ENCODE peak calls at places on chromosomes 4 and X, in nine cellular contexts. P is astrocyte of the cerebellum; X is GM10248; N is mesenchymal stem cell; W is tibial artery; U is suprapubic skin; Q is MCF 10A; V is activated T-cell treated with anti-CD3 and anti-CD28 coated beads, Interleukin-2, amount 50 U/mL, for 48 hours; H is ACHN. C is an unnamed sample.

GRCh38 chrX:116607766-116608165 is 145.0 kb upstream of the CT83 start:
- DNase-seq in W (no peak), N (no peak), V (no peak), P (no peak), H (no peak), X (no peak), U (no peak), Q (no peak), C (no peak)

GRCh38 chr4:124386163-124386562 is 326.4 kb downstream of the ANKRD50 start:
- DNase-seq in W (no peak), P (no peak), U (no peak), Q (no peak), X (no peak), H (no peak), N (peak; percentile 54), V (no peak), C (no peak)

GRCh38 chr4:104531390-104531789 is 36.7 kb upstream of the CXXC4 start:
- DNase-seq in V (no peak), P (no peak), H (no peak), Q (no peak), X (no peak), W (no peak), N (peak; percentile 12), U (no peak), C (no peak)

GRCh38 chr4:167578906-167579305 is 344.6 kb upstream of the SPOCK3 start:
- DNase-seq in P (no peak), W (no peak), Q (peak; percentile 47), N (no peak), V (no peak), X (no peak), H (no peak), U (no peak), C (no peak)

GRCh38 chr4:181685461-181685860 is 557.7 kb upstream of the TENM3 start:
- DNase-seq in W (no peak), H (no peak), X (no peak), U (no peak), Q (peak; percentile 59), V (no peak), N (no peak), P (no peak), C (no peak)

GRCh38 chr4:66000500-66001117 is 330.3 kb upstream of the EPHA5 start:
- DNase-seq in V (no peak), P (peak; percentile 49), X (no peak), N (no peak), U (no peak), Q (no peak), W (no peak), H (no peak), C (no peak)

GRCh38 chr4:102684605-102685052 is 76.1 kb downstream of the MANBA start:
- DNase-seq in U (no peak), W (no peak), H (peak; percentile 7), X (no peak), P (no peak), V (no peak), Q (peak; percentile 73), N (peak; percentile 94), C (no peak)

GRCh38 chr4:17664755-17665154 is 50.3 kb downstream of the MED28 start:
- DNase-seq in W (no peak), Q (no peak), X (peak; percentile 20), N (no peak), V (no peak), P (no peak), U (no peak), H (no peak), C (no peak)

GRCh38 chr4:14916554-14917304 is 85.6 kb upstream of the CPEB2 start:
- DNase-seq in X (no peak), V (no peak), N (peak; percentile 81), W (no peak), P (peak; percentile 26), U (no peak), Q (peak; percentile 66), H (peak; percentile 56), C (no peak)

GRCh38 chr4:39530682-39531081 is 3.4 kb upstream of the UGDH start:
- DNase-seq in V (no peak), H (no peak), Q (no peak), P (no peak), W (no peak), X (no peak), U (no peak), N (no peak), C (no peak)

GRCh38 chrX:22758807-22759481 is 240.8 kb upstream of the DDX53 start:
- DNase-seq in H (no peak), U (no peak), X (no peak), V (no peak), P (no peak), N (no peak), W (no peak), Q (no peak), C (no peak)

GRCh38 chrX:133574716-133575115 is 159.4 kb upstream of the GPC4 start:
- DNase-seq in Q (no peak), W (no peak), N (no peak), H (no peak), V (no peak), X (no peak), P (no peak), U (no peak), C (no peak)

GRCh38 chrX:134636859-134637258 is 21.4 kb downstream of the PLAC1 start:
- DNase-seq in P (no peak), Q (no peak), W (no peak), X (no peak), V (no peak), N (no peak), U (no peak), H (no peak), C (no peak)

GRCh38 chr4:101973331-101973730 is 182.8 kb downstream of the BANK1 start:
- DNase-seq in H (no peak), U (no peak), N (peak; percentile 63), X (no peak), W (no peak), P (no peak), V (no peak), Q (no peak), C (no peak)

GRCh38 chr4:17066241-17066640 is 167.8 kb upstream of the LDB2 start:
- DNase-seq in X (no peak), P (no peak), U (no peak), W (no peak), H (no peak), V (no peak), N (peak; percentile 31), Q (no peak), C (no peak)